ENCODE peak calls at places on chromosomes 11 and 22, in four cellular contexts. L is HL-60, Z is GM12878, H is K562. S is an unnamed sample.

GRCh38 chr11:3165152-3165705 is at the start of gene OSBPL5:
- DNase-seq in Z (no peak), H (peak; percentile 85), L (peak; percentile 71), S (peak; percentile 35)

GRCh38 chr11:73350908-73351636 is 25.1 kb upstream of the RELT start:
- DNase-seq in Z (no peak), L (peak; percentile 72), H (peak; percentile 87), S (peak; percentile 82)

GRCh38 chr22:18111759-18112330 is 1.2 kb downstream of the TUBA8 start:
- DNase-seq in H (no peak), Z (no peak), L (no peak), S (no peak)

GRCh38 chr11:17634776-17635550 is 84.4 kb upstream of the MYOD1 start:
- DNase-seq in Z (no peak), H (no peak), L (no peak), S (no peak)

GRCh38 chr11:107592813-107593212 is 1.9 kb downstream of the ELMOD1 start:
- DNase-seq in H (no peak), L (no peak), Z (no peak), S (no peak)

GRCh38 chr11:38019072-38019775 is 1421.2 kb upstream of the RAG2 start:
- DNase-seq in Z (no peak), L (no peak), H (no peak), S (no peak)

GRCh38 chr11:75456596-75456995 is 23.6 kb upstream of the KLHL35 start:
- DNase-seq in L (no peak), Z (no peak), H (no peak), S (no peak)

GRCh38 chr11:72083414-72083813 is 2.8 kb downstream of the LRRC51 start:
- DNase-seq in Z (no peak), L (no peak), H (no peak), S (no peak)

GRCh38 chr22:27146871-27147591 is 489.6 kb downstream of the MIAT start:
- DNase-seq in Z (no peak), H (no peak), L (no peak), S (no peak)

GRCh38 chr22:39880722-39881121 is 12.8 kb downstream of the ENTHD1 start:
- DNase-seq in H (no peak), Z (no peak), L (no peak), S (no peak)

GRCh38 chr11:118612378-118612777 is 5.0 kb downstream of the PHLDB1 start:
- DNase-seq in H (no peak), Z (no peak), L (no peak), S (no peak)

GRCh38 chr11:102430158-102430836 is 22.3 kb downstream of the TMEM123 start:
- DNase-seq in L (no peak), Z (peak; percentile 99), H (no peak), S (peak; percentile 20)

GRCh38 chr11:75174781-75175370 is 24.0 kb downstream of the SLCO2B1 start:
- DNase-seq in H (no peak), L (peak; percentile 58), Z (no peak), S (no peak)

GRCh38 chr11:9219572-9219971 is 45.6 kb downstream of the DENND5A start:
- DNase-seq in Z (no peak), L (peak; percentile 63), H (no peak), S (no peak)

GRCh38 chr11:36196476-36197099 is 92.6 kb downstream of the COMMD9 start:
- DNase-seq in L (no peak), H (no peak), Z (no peak), S (no peak)

GRCh38 chr11:72780291-72781062 is 13.4 kb downstream of the STARD10 start:
- DNase-seq in L (no peak), H (no peak), Z (no peak), S (no peak)

GRCh38 chr11:44658451-44658850 is 68.3 kb upstream of the TSPAN18 start:
- DNase-seq in H (peak; percentile 15), L (no peak), Z (no peak), S (no peak)

GRCh38 chr11:130420478-130421198 is 7.8 kb downstream of the ADAMTS8 start:
- DNase-seq in H (no peak), Z (no peak), L (peak; percentile 51), S (no peak)

GRCh38 chr11:8812438-8812837 is 98.6 kb upstream of the AKIP1 start:
- DNase-seq in H (no peak), Z (no peak), L (peak; percentile 98), S (no peak)

GRCh38 chr11:33366918-33367317 is 109.7 kb downstream of the HIPK3 start:
- DNase-seq in L (no peak), Z (no peak), H (no peak), S (no peak)

GRCh38 chr11:128532016-128532570 is 55.3 kb downstream of the ETS1 start:
- DNase-seq in H (no peak), Z (no peak), L (no peak), S (no peak)
- TF ChIP-seq SPI1 in H (no peak), Z (no peak), L (no peak), S (no peak)

GRCh38 chr22:45891996-45892621 is 84.9 kb downstream of the WNT7B start:
- DNase-seq in L (peak; percentile 50), Z (no peak), H (no peak), S (no peak)

GRCh38 chr22:45891471-45891995 is 85.4 kb downstream of the WNT7B start:
- DNase-seq in Z (no peak), L (peak; percentile 59), H (no peak), S (no peak)

GRCh38 chr22:45891021-45891421 is 85.9 kb downstream of the WNT7B start:
- DNase-seq in Z (no peak), L (no peak), H (no peak), S (no peak)

GRCh38 chr22:45893516-45893915 is 83.4 kb downstream of the WNT7B start:
- DNase-seq in Z (no peak), L (no peak), H (no peak), S (no peak)

DNA sequence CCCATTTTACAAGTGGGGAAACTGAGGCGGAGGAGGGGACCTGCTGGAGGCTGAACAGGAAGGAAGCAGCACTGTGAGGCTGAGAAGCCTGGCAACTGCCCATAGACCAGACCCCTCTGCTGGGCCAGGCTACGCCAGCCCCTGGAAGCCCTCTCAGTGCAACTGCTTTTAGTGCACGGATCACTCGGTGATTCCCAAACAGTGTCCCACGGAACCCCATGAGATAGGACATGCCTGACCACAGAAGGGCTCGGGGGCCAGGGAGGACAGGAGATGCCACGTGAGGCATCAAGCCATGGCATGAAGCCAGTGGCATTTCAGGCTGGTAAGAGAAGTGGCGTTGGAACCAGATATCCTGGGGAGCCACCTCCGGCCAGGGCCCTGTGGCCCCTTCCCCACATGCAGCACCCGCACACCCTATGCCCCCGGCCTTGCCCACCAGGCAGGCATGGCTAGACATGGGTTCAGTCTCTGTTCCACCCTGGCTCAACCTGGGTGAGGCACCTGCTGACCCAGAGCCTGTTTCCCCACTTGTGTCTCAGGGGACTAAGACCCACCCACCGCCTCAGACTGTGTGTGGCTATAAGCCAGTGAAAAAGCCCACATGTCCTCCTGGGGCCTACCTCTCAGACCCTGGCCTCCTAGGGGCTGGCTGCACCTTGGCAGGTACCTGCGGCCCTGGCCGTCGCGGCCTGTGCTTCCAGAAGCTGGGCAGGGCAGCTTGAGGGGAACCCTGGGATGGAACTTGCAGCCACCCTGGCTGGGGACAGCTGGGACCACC is 84.1 kb downstream of the WNT7B start:
- DNase-seq in Z (no peak), L (no peak), H (no peak), S (no peak)
- TF ChIP-seq SPI1 in Z (no peak), L (no peak), H (no peak), S (no peak)

GRCh38 chr11:59223611-59224010 is 10.9 kb upstream of the MPEG1 start:
- DNase-seq in Z (no peak), L (peak; percentile 47), H (no peak), S (no peak)
- TF ChIP-seq SPI1 in Z (no peak), L (no peak), H (no peak), S (no peak)

DNA sequence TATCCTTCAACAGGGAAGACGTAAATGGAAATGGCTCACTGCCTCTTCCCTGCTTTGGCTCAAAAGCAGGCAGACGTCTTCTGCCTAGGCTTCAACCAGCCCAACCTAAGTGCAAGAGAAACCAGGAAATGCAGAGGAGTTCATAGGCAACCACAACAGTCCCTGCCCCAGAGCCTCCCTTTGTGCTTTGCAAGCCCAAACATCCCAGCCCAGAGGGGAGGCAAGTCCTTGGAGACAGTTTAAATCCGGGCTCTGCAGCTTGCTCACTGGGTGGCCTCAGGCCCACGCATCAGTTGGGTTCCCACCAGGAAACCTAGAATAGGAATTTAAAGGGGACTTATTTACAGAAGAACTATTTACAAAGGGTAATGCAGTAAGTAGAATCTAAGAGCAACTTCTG is 33.4 kb downstream of the CD6 start:
- DNase-seq in H (no peak), L (no peak), Z (no peak), S (no peak)
- TF ChIP-seq SPI1 in H (no peak), L (no peak), Z (no peak), S (no peak)

DNA sequence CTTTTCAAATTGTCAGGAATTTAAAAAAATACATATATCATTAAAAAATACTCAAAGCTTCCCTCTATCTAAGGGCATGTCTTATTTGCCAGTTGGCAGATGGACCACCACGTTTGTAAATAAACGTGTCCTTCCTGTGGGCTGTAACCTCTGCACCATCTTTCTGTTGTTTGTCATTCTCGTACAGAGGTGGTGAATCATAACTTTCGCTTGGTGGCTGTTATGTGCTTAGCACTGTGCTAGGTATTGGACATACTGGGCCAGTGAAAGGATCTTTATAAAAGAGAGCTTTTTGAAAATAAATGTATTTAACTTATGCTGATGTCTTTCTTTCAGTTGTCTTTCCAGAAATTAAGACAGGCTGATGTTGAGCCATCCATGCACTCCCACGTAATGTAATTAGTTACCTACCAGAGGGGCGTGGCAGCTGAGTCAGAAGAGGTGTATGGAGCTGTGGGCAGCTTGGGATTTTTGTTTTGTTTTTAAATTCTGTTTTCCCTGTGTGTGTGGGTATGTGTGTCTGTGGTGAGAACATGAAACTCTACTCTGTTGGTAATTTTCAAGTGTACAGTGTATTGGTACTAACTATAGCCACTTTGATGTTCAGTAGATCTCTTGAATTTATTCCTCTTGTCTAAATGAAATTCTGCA is 62.7 kb downstream of the TECTA start:
- DNase-seq in L (no peak), H (no peak), Z (peak; percentile 4), S (no peak)
- TF ChIP-seq SPI1 in L (no peak), H (no peak), Z (no peak), S (no peak)

GRCh38 chr11:120135838-120136237 is 2.1 kb downstream of the TRIM29 start:
- DNase-seq in Z (no peak), L (no peak), H (no peak), S (peak; percentile 2)
- TF ChIP-seq SPI1 in Z (no peak), L (no peak), H (no peak), S (no peak)

GRCh38 chr22:44669725-44670027 is 32.3 kb upstream of the PRR5 start:
- DNase-seq in Z (no peak), H (peak; percentile 47), L (no peak), S (no peak)

GRCh38 chr22:44667276-44667675 is 34.7 kb upstream of the PRR5 start:
- DNase-seq in H (no peak), Z (no peak), L (no peak), S (no peak)

GRCh38 chr22:44667829-44668189 is 34.2 kb upstream of the PRR5 start:
- DNase-seq in Z (no peak), L (no peak), H (no peak), S (no peak)

GRCh38 chr22:44668886-44669724 is 32.9 kb upstream of the PRR5 start:
- DNase-seq in Z (no peak), L (no peak), H (no peak), S (no peak)

GRCh38 chr22:44668190-44668885 is 33.7 kb upstream of the PRR5 start:
- DNase-seq in H (peak; percentile 45), L (no peak), Z (no peak), S (no peak)
- TF ChIP-seq SPI1 in H (no peak), L (no peak), Z (no peak), S (no peak)

GRCh38 chr22:24410110-24410856 is 17.1 kb upstream of the ADORA2A start:
- DNase-seq in L (no peak), Z (no peak), H (no peak), S (no peak)
- TF ChIP-seq SPI1 in L (no peak), Z (no peak), H (no peak), S (no peak)

GRCh38 chr11:104997288-104997687 is 25.7 kb downstream of the CASP5 start:
- DNase-seq in L (peak; percentile 2), H (no peak), Z (no peak), S (no peak)
- TF ChIP-seq SPI1 in L (no peak), H (no peak), Z (no peak), S (no peak)

S was measured in GM12891.